ENCODE peak calls at places on chromosomes 1 and 21, in nine cellular contexts. N is prostate gland, J is thoracic aorta, O is fibroblast of pulmonary artery, X is mucosa of descending colon, E is GM23338, S is Panc1, V is A549, G is choroid plexus epithelial cell. P is an unnamed sample.

GRCh38 chr21:37245151-37245550 is 22.0 kb downstream of the VPS26C start:
- DNase-seq in N (no peak), J (no peak), O (no peak), X (no peak), E (peak), S (no peak), V (no peak), G (no peak), P (no peak)

GRCh38 chr1:113325039-113325438 is 65.3 kb upstream of the MAGI3 start:
- DNase-seq in N (no peak), J (no peak), O (peak), X (no peak), E (no peak), S (peak), V (peak), G (peak), P (no peak)

GRCh38 chr21:36104306-36105300 is 30.3 kb upstream of the CBR3 start:
- DNase-seq in N (no peak), J (no peak), O (peak), X (peak), E (peak), S (no peak), V (no peak), G (peak), P (no peak)

GRCh38 chr1:81912383-81912782 is 111.6 kb downstream of the ADGRL2 start:
- DNase-seq in N (no peak), J (no peak), O (no peak), X (no peak), E (no peak), S (no peak), V (no peak), G (no peak), P (no peak)

GRCh38 chr1:44060830-44061267 is 29.6 kb upstream of the SLC6A9 start:
- DNase-seq in N (no peak), J (no peak), O (no peak), X (no peak), E (no peak), S (no peak), V (no peak), G (no peak), P (no peak)

GRCh38 chr1:161720341-161720887 is 930 bp upstream of the FCRLB start:
- DNase-seq in N (no peak), J (no peak), O (no peak), X (no peak), E (no peak), S (no peak), V (no peak), G (no peak), P (no peak)

GRCh38 chr1:114770989-114771388 is 9.5 kb downstream of the SIKE1 start:
- DNase-seq in N (no peak), J (no peak), O (no peak), X (no peak), E (no peak), S (no peak), V (no peak), G (no peak), P (no peak)

GRCh38 chr21:44709426-44710293 is 1.7 kb downstream of the TSPEAR start:
- DNase-seq in N (no peak), J (no peak), O (no peak), X (no peak), E (peak), S (no peak), V (no peak), G (peak), P (no peak)

GRCh38 chr21:31395268-31395667 is 51.2 kb upstream of the TIAM1 start:
- DNase-seq in N (no peak), J (no peak), O (no peak), X (no peak), E (no peak), S (no peak), V (no peak), G (no peak), P (no peak)

GRCh38 chr1:89732643-89733222 is 88.1 kb upstream of the LRRC8D start:
- DNase-seq in N (no peak), J (no peak), O (no peak), X (no peak), E (no peak), S (no peak), V (no peak), G (no peak), P (no peak)

GRCh38 chr1:89598450-89599331 is 34.2 kb upstream of the LRRC8C start:
- DNase-seq in N (no peak), J (no peak), O (peak), X (peak), E (peak), S (peak), V (peak), G (peak), P (no peak)

GRCh38 chr1:219650880-219651279 is 38.0 kb upstream of the ZC3H11B start:
- DNase-seq in N (no peak), J (no peak), O (no peak), X (no peak), E (no peak), S (no peak), V (no peak), G (peak), P (no peak)

GRCh38 chr1:9728451-9729295 is 77.1 kb downstream of the PIK3CD start:
- DNase-seq in N (no peak), J (no peak), O (no peak), X (no peak), E (no peak), S (no peak), V (no peak), G (no peak), P (no peak)

GRCh38 chr1:205629751-205630150 is 2.1 kb downstream of the ELK4 start:
- DNase-seq in N (no peak), J (no peak), O (no peak), X (no peak), E (no peak), S (no peak), V (no peak), G (peak), P (no peak)

GRCh38 chr1:79603862-79604261 is 597.3 kb upstream of the ADGRL4 start:
- DNase-seq in N (no peak), J (no peak), O (peak), X (no peak), E (no peak), S (no peak), V (no peak), G (peak), P (peak)

GRCh38 chr1:113542221-113542701 is 151.9 kb downstream of the MAGI3 start:
- DNase-seq in N (no peak), J (no peak), O (peak), X (no peak), E (no peak), S (no peak), V (peak), G (peak), P (no peak)

DNA sequence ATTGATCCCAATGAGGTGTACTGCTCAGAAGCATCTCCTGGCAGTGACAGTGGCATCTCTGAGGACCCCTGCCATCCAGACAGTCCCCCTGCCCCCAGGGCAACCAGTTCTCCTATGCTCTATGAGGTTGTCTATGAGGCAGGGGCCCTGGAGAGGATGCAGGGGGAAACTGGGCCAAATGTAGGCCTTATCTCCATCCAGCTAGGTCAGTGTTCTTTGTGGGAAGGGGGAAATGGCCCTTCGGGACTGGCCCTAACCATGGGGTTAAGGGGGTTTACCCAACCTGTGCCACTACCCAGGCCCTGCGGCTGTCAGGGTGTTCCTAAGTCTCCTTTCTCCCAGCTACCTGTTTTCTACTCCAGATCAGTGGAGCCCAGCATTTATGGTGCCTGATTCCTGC is 1.3 kb downstream of the CREB3L4 start:
- DNase-seq in N (no peak), J (no peak), O (no peak), X (no peak), E (no peak), S (no peak), V (no peak), G (no peak), P (no peak)
- H3K4me3 ChIP-seq in N (peak), J (no peak), O (no peak), X (no peak), E (peak), S (no peak), V (no peak), G (no peak), P (no peak)

DNA sequence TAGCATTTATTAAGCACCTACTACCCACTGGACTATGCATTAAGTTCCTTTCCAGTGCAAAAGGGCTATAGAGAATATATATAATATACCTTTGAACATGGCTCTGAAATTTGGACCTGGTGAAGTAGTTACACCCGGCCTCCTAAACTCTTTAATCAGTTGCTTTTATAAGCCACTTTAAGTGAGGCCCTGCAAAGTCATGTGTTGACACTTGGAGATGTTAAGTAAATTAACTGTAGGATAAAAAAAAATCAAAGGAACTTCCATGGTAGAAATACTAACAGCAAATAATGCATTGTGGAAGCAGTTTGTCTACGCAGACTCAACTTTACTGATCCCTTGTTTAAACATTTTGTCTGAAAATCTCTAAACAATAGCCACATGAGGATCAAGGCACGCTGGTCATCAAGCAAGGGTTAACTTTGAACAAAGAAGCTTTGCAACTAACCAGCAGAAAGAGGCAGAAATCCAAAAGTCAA is 283.9 kb downstream of the VAV3 start:
- DNase-seq in N (no peak), J (no peak), O (no peak), X (peak), E (no peak), S (no peak), V (no peak), G (no peak), P (no peak)
- TF ChIP-seq CTCF in N (no peak), J (no peak), O (no peak), X (no peak), E (no peak), S (no peak), V (no peak), G (no peak), P (no peak)

GRCh38 chr1:207824691-207825090 is 72.8 kb downstream of the CD46 start:
- DNase-seq in N (no peak), J (no peak), O (peak), X (peak), E (no peak), S (no peak), V (no peak), G (peak), P (no peak)
- H3K4me3 ChIP-seq in N (no peak), J (peak), O (no peak), X (no peak), E (no peak), S (no peak), V (no peak), G (no peak), P (no peak)

DNA sequence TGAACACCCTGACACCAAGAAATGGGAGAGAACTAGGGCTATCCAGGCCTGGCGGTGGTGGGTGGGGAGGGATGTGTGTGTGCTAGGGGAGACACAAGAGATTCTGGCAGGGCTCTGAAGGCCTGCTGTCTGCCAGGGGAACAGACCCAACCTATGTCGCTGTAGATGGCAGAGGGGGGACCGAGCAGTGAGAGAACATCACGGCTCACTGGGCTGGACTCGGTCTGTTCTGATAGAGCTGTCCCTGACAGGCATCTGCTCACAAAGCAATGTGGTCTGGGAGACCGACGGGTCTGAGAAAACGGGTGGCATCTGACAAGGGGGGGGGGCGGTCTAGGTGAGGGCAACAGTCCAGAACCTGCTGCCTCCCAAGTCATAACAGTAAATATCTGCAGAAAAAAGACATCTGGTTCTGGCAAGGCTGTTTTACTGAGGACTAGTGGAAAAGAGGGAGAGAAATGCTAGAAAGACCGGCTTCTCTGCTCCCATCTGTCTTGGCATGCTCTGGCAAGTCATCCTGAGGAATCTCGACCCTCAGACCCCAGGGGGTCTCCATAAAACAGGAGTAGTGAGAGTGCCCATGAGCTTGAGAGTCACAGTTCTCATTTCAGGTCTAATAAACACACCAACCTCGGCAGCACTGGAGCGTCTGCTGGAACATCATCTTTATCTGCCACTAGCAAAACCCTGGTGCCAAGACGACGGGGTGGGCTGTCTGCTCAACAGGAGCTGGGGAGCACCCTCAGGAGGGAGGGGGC is 36.5 kb downstream of the SLC66A1 start:
- DNase-seq in N (no peak), J (no peak), O (no peak), X (no peak), E (no peak), S (no peak), V (no peak), G (no peak), P (no peak)
- TF ChIP-seq CTCF in N (no peak), J (no peak), O (no peak), X (no peak), E (no peak), S (no peak), V (no peak), G (no peak), P (no peak)

DNA sequence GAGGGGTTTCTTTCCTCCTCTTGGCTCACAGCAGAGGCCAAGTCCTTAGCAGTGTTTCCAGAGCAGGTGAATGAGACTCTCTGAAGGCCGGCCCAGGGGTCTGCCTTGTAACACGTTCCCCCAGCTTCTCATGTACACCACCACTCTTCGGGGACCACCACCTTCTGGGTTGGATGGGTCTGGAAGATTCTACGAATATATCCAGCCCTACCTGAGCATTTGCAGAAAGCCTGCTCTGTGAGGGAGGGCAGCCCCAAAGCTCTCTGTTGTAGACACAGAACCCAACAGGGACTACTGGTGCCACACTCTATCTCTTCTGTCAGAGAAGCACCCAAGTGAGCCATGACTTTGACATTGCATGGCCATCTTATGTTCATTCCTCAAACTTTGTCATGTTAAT is 61.8 kb downstream of the CD247 start:
- DNase-seq in N (no peak), J (no peak), O (no peak), X (no peak), E (no peak), S (no peak), V (no peak), G (no peak), P (no peak)
- H3K4me3 ChIP-seq in N (no peak), J (peak), O (no peak), X (no peak), E (peak), S (no peak), V (no peak), G (no peak), P (no peak)

GRCh38 chr1:61898658-61899057 is 156.4 kb downstream of the PATJ start:
- DNase-seq in N (no peak), J (no peak), O (no peak), X (no peak), E (no peak), S (no peak), V (no peak), G (no peak), P (no peak)
- TF ChIP-seq CTCF in N (no peak), J (no peak), O (no peak), X (no peak), E (no peak), S (no peak), V (no peak), G (no peak), P (no peak)

GRCh38 chr1:52145137-52145536 is 3.2 kb downstream of the ZFYVE9 start:
- DNase-seq in N (no peak), J (no peak), O (no peak), X (no peak), E (no peak), S (no peak), V (no peak), G (no peak), P (no peak)

GRCh38 chr1:52142220-52143153 is 598 bp downstream of the ZFYVE9 start:
- DNase-seq in N (peak), J (no peak), O (peak), X (peak), E (peak), S (no peak), V (peak), G (peak), P (no peak)

GRCh38 chr1:52140633-52141512 is 1.0 kb upstream of the ZFYVE9 start:
- DNase-seq in N (no peak), J (no peak), O (no peak), X (no peak), E (no peak), S (no peak), V (no peak), G (peak), P (no peak)

GRCh38 chr1:52141513-52142219 is at the start of gene ZFYVE9:
- DNase-seq in N (peak), J (no peak), O (peak), X (peak), E (peak), S (no peak), V (peak), G (peak), P (no peak)

DNA sequence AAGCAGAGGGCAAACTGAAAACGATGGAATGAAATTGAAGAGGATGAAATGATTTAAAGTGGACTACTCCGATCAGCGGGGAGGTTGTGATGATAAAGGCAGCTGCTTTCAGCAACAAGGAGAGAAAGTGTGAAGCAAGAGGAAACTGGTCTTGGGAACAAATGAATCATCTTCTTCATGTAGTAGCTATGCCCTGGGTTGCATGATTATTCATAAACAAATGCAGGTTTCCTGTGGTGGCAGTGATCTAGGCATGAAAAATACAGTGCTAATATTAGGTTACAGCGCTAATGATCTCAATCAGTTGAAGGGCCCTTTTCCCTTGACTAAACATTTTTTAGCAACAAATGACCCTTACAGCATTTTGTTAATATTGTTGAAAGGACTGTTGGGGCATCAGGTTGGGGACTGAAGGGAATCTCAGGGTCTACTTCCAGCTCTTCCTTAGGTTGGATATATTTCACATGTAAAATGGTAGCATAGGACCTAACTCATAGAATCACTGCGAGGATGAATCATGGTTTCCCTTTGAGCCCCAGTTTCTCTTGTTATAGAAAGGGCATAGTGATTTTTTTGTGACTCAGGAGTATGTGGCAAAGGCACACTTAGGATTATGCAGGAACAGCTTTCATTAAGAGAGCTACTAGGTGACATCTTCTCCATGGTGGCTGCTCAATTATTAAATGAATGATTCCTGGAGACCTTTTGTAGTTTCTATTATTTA is 1.9 kb upstream of the ZFYVE9 start:
- DNase-seq in N (no peak), J (no peak), O (peak), X (no peak), E (no peak), S (peak), V (no peak), G (peak), P (peak)
- H3K4me3 ChIP-seq in N (no peak), J (no peak), O (peak), X (no peak), E (no peak), S (no peak), V (no peak), G (no peak), P (no peak)

GRCh38 chr1:5444365-5444890 is 547.8 kb downstream of the NPHP4 start:
- DNase-seq in N (no peak), J (no peak), O (no peak), X (no peak), E (no peak), S (no peak), V (no peak), G (no peak), P (no peak)

GRCh38 chr1:5451671-5452070 is 540.6 kb downstream of the NPHP4 start:
- DNase-seq in N (no peak), J (no peak), O (no peak), X (no peak), E (no peak), S (no peak), V (no peak), G (no peak), P (no peak)

GRCh38 chr1:5447479-5448070 is 544.6 kb downstream of the NPHP4 start:
- DNase-seq in N (peak), J (no peak), O (no peak), X (peak), E (no peak), S (no peak), V (no peak), G (no peak), P (no peak)

DNA sequence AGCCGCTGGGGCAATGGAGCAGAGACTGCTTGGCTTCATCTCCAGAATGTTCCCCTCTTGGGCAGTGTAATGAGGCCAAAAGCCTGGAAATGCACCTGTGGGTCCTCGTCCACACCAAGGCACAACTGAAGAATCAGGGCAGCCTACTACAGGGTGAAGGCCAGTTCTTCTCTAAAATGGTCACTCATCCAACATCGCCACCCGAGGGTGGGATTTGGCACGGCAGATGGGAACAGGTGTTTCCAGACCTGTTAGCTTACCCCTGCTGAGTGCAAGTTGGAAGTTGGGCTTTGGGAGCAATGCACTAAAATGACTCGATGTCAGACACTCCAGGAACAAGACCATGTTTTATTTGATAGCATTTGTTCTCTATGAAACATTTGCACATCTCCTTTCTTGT is 543.7 kb downstream of the NPHP4 start:
- DNase-seq in N (no peak), J (no peak), O (no peak), X (peak), E (no peak), S (no peak), V (no peak), G (no peak), P (no peak)
- TF ChIP-seq CTCF in N (no peak), J (no peak), O (no peak), X (no peak), E (no peak), S (no peak), V (no peak), G (no peak), P (no peak)

DNA sequence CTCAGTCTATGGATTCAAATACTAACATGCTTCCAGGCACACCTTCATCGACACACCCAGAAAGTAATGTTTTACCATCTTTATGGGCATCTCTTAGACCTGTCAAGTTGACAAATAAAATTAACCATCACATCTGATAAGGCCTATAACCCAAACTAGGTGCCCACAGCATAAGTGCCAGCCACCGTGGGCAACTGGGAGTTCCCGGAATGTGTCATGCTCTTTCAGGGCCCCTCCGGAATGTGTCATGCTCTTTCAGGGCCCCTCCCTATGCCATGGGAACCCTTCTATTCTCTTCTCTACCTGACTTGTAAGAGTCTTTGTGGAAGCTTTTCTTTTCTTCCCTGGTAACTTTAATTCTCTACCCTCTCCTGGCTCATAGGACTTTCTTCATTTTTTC is 26.6 kb downstream of the KRTAP24-1 start:
- DNase-seq in N (peak), J (no peak), O (no peak), X (peak), E (no peak), S (no peak), V (no peak), G (no peak), P (no peak)
- H3K4me3 ChIP-seq in N (no peak), J (no peak), O (no peak), X (no peak), E (no peak), S (no peak), V (no peak), G (no peak), P (no peak)